ENCODE peak calls at places on chromosomes 6 and 20, in ten cellular contexts. R, T, A, P, N, K, I, Y, G and U are unnamed samples.

GRCh38 chr20:62860391-62860923 is 1.2 kb downstream of the TCFL5 start:
- DNase-seq in R (no peak), T (no peak), A (no peak), P (no peak), N (no peak), K (peak; percentile 38), I (no peak), Y (no peak), G (no peak), U (no peak)

GRCh38 chr6:9523462-9523861 is 891.4 kb downstream of the TFAP2A start:
- DNase-seq in R (no peak), T (no peak), A (no peak), P (no peak), N (no peak), K (no peak), I (no peak), Y (no peak), G (no peak), U (peak; percentile 26)

GRCh38 chr6:75281643-75282042 is 2.9 kb downstream of the TMEM30A start:
- DNase-seq in R (no peak), T (no peak), A (no peak), P (no peak), N (no peak), K (no peak), I (no peak), Y (no peak), G (no peak), U (no peak)

GRCh38 chr6:137150072-137150471 is 23.4 kb downstream of the IL22RA2 start:
- DNase-seq in R (no peak), T (no peak), A (no peak), P (no peak), N (no peak), K (peak; percentile 59), I (no peak), Y (no peak), G (no peak), U (no peak)

GRCh38 chr6:16205377-16206144 is 32.8 kb upstream of the GMPR start:
- DNase-seq in R (no peak), T (no peak), A (peak; percentile 48), P (no peak), N (no peak), K (peak; percentile 88), I (no peak), Y (no peak), G (peak; percentile 95), U (no peak)

GRCh38 chr6:4518506-4518905 is 257.7 kb upstream of the CDYL start:
- DNase-seq in R (no peak), T (no peak), A (no peak), P (no peak), N (no peak), K (no peak), I (no peak), Y (no peak), G (peak; percentile 9), U (no peak)

GRCh38 chr6:1053587-1053986 is 258.3 kb upstream of the FOXQ1 start:
- DNase-seq in R (no peak), T (no peak), A (no peak), P (peak; percentile 29), N (no peak), K (no peak), I (no peak), Y (no peak), G (no peak), U (no peak)

GRCh38 chr20:1909097-1909496 is 13.9 kb downstream of the SIRPA start:
- DNase-seq in R (no peak), T (no peak), A (no peak), P (no peak), N (no peak), K (peak; percentile 53), I (no peak), Y (no peak), G (no peak), U (no peak)

GRCh38 chr20:52083627-52084232 is 107.8 kb downstream of the ZFP64 start:
- DNase-seq in R (peak; percentile 54), T (peak; percentile 43), A (peak; percentile 82), P (no peak), N (peak; percentile 48), K (peak; percentile 73), I (peak; percentile 54), Y (peak; percentile 54), G (no peak), U (peak; percentile 44)

GRCh38 chr6:24205020-24205492 is 79.0 kb downstream of the NRSN1 start:
- DNase-seq in R (no peak), T (no peak), A (peak; percentile 31), P (no peak), N (no peak), K (peak; percentile 51), I (no peak), Y (no peak), G (peak; percentile 24), U (no peak)

GRCh38 chr6:98927534-98927933 is 20.2 kb downstream of the FBXL4 start:
- DNase-seq in R (no peak), T (no peak), A (no peak), P (no peak), N (no peak), K (no peak), I (no peak), Y (no peak), G (no peak), U (no peak)

GRCh38 chr6:83908813-83909212 is 49.3 kb downstream of the CYB5R4 start:
- DNase-seq in R (no peak), T (no peak), A (no peak), P (no peak), N (no peak), K (no peak), I (no peak), Y (no peak), G (no peak), U (peak; percentile 4)

GRCh38 chr6:18387061-18387721 is at the start of gene RNF144B:
- DNase-seq in R (peak; percentile 88), T (peak; percentile 88), A (peak; percentile 82), P (peak; percentile 95), N (peak; percentile 75), K (peak; percentile 82), I (peak; percentile 54), Y (peak; percentile 27), G (peak; percentile 13), U (peak; percentile 74)
- TF ChIP-seq POLR2A in R (peak; percentile 82), T (peak; percentile 93), A (no peak), P (no peak), N (peak; percentile 63), K (no peak), I (peak; percentile 36), Y (no peak), G (no peak), U (peak; percentile 42)

GRCh38 chr6:57257911-57258541 is 35.9 kb upstream of the RAB23 start:
- DNase-seq in R (no peak), T (no peak), A (no peak), P (no peak), N (no peak), K (no peak), I (peak; percentile 37), Y (no peak), G (no peak), U (no peak)
- TF ChIP-seq POLR2A in R (no peak), T (no peak), A (no peak), P (no peak), N (no peak), K (no peak), I (peak; percentile 24), Y (no peak), G (no peak), U (no peak)

GRCh38 chr6:109381747-109382575 is at the start of gene CD164:
- DNase-seq in R (peak; percentile 94), T (peak; percentile 93), A (peak; percentile 95), P (peak; percentile 98), N (peak; percentile 93), K (peak; percentile 98), I (peak; percentile 92), Y (peak; percentile 94), G (peak; percentile 83), U (peak; percentile 67)
- TF ChIP-seq POLR2A in R (peak; percentile 99), T (peak; percentile 99), A (peak; percentile 82), P (no peak), N (peak; percentile 98), K (peak; percentile 90), I (peak; percentile 72), Y (peak; percentile 94), G (peak; percentile 98), U (peak; percentile 92)

GRCh38 chr20:49957487-49957938 is 21.3 kb downstream of the RNF114 start:
- DNase-seq in R (no peak), T (peak; percentile 33), A (no peak), P (no peak), N (no peak), K (no peak), I (no peak), Y (no peak), G (no peak), U (no peak)
- TF ChIP-seq POLR2A in R (no peak), T (no peak), A (no peak), P (no peak), N (no peak), K (no peak), I (no peak), Y (no peak), G (no peak), U (no peak)

GRCh38 chr6:159691963-159692287 is 1.1 kb downstream of the SOD2 start:
- DNase-seq in R (no peak), T (no peak), A (no peak), P (peak; percentile 85), N (no peak), K (peak; percentile 27), I (no peak), Y (peak; percentile 20), G (no peak), U (no peak)
- TF ChIP-seq POLR2A in R (no peak), T (no peak), A (no peak), P (no peak), N (no peak), K (no peak), I (no peak), Y (no peak), G (no peak), U (no peak)

DNA sequence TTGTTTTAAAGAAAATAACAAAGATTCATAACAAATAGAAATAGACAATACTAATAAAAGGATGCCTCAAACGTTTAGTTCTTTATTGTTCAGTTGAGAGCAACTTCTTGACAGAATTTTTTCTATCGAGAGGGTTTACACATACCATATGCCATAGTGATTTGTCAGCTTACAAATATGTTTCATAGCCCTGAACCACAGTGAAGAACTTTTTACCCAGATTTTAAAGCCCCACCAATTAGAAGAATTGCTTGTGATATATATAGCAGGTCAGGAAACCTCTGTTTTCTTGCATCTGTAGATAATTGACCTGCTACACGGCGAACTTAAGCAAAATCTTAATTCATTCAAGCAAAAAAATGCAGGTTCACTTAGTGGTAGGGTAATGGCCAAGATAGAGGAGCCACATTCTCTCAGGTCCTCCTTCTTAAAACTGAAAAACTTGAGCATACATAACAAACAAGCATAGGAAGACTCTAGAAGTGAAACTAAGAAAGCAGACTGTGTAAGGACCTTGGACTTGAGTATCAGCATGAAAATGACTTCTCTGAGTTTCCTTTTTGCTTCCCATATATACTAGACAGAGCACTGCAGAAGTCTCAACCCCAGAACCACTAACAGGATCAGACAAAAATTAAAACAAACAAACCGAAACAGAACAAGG is 39.5 kb downstream of the CRISP1 start:
- DNase-seq in R (no peak), T (no peak), A (no peak), P (no peak), N (no peak), K (no peak), I (no peak), Y (no peak), G (peak; percentile 56), U (no peak)
- TF ChIP-seq POLR2A in R (no peak), T (no peak), A (no peak), P (no peak), N (no peak), K (no peak), I (no peak), Y (no peak), G (no peak), U (no peak)